ENCODE peak calls at places on chromosomes 11 and 22, in six cellular contexts. O is stimulated activated CD4-positive, alpha-beta T cell treated with anti-CD3 and anti-CD28 coated beads, Interleukin-1b, Interleukin-23, amount 100 ng/mL, for 4 hours; Y is GM04504; P is GM20000; M is kidney tubule cell; V is NCI-H2081. B is an unnamed sample.

GRCh38 chr11:125412509-125412908 is 83.6 kb downstream of the FEZ1 start:
- DNase-seq in Y (no peak), M (no peak), O (no peak), V (no peak), P (no peak), B (no peak)

GRCh38 chr22:38867496-38868285 is 4.3 kb downstream of the CBX6 start:
- DNase-seq in O (no peak), V (no peak), P (no peak), Y (no peak), M (no peak), B (no peak)

GRCh38 chr11:60084866-60085265 is 3.6 kb upstream of the MS4A2 start:
- DNase-seq in Y (no peak), V (no peak), P (no peak), O (no peak), M (no peak), B (no peak)

GRCh38 chr22:30985561-30986208 is 16.6 kb downstream of the TUG1 start:
- DNase-seq in Y (no peak), O (no peak), M (no peak), V (peak), P (no peak), B (no peak)

GRCh38 chr11:19597194-19597593 is 115.4 kb upstream of the NAV2 start:
- DNase-seq in V (no peak), M (peak), P (no peak), Y (peak), O (no peak), B (no peak)

GRCh38 chr11:72722050-72722748 is 30.0 kb downstream of the ARAP1 start:
- DNase-seq in V (peak), M (peak), P (peak), Y (peak), O (peak), B (peak)

GRCh38 chr11:120061761-120062560 is 76.0 kb downstream of the TRIM29 start:
- DNase-seq in O (no peak), P (peak), V (no peak), M (no peak), Y (no peak), B (no peak)

GRCh38 chr11:108933630-108934029 is 268.8 kb downstream of the DDX10 start:
- DNase-seq in O (no peak), P (no peak), Y (no peak), M (peak), V (no peak), B (no peak)

GRCh38 chr11:77422690-77423089 is 51.2 kb downstream of the PAK1 start:
- DNase-seq in V (no peak), O (no peak), Y (no peak), P (no peak), M (no peak), B (no peak)

GRCh38 chr11:70247710-70248072 is 22.8 kb upstream of the PPFIA1 start:
- DNase-seq in M (peak), P (no peak), V (no peak), O (no peak), Y (no peak), B (no peak)

GRCh38 chr11:123122341-123122740 is 60.4 kb upstream of the HSPA8 start:
- DNase-seq in V (no peak), M (no peak), Y (no peak), O (no peak), P (no peak), B (peak)

GRCh38 chr11:130480166-130480565 is 31.7 kb downstream of the ADAMTS15 start:
- DNase-seq in V (no peak), P (peak), O (no peak), M (no peak), Y (no peak), B (no peak)

GRCh38 chr11:74112877-74113276 is 57.9 kb downstream of the C2CD3 start:
- DNase-seq in Y (no peak), O (no peak), M (no peak), V (no peak), P (no peak), B (no peak)

GRCh38 chr11:48129697-48130395 is 86.8 kb upstream of the OR4B1 start:
- DNase-seq in P (no peak), O (no peak), M (peak), Y (no peak), V (no peak), B (no peak)

GRCh38 chr11:25159341-25159740 is 662.5 kb downstream of the LUZP2 start:
- DNase-seq in P (no peak), Y (no peak), M (no peak), O (no peak), V (no peak), B (no peak)

GRCh38 chr11:73566422-73566821 is 31.5 kb downstream of the FAM168A start:
- DNase-seq in Y (no peak), V (no peak), M (no peak), P (no peak), O (no peak), B (no peak)

GRCh38 chr11:79461144-79461543 is 20.3 kb upstream of the TENM4 start:
- DNase-seq in O (no peak), M (peak), Y (peak), P (no peak), V (peak), B (no peak)

GRCh38 chr22:46088541-46089311 is 61.6 kb upstream of the PPARA start:
- DNase-seq in V (no peak), M (peak), P (no peak), Y (peak), O (no peak), B (peak)

GRCh38 chr11:67033661-67034166 is 10.8 kb downstream of the SYT12 start:
- DNase-seq in Y (peak), O (no peak), P (no peak), M (peak), V (no peak), B (no peak)

GRCh38 chr22:42287174-42287890 is 16.9 kb upstream of the TCF20 start:
- DNase-seq in Y (no peak), M (no peak), O (no peak), V (no peak), P (no peak), B (no peak)

B was measured in left cardiac atrium.